ENCODE peak calls at places on chromosomes 5 and 9, in nine cellular contexts. T is CD8-positive, alpha-beta T cell; G is tibial artery; V is HCT116; D is GM23338; L is heart right ventricle; U is IMR-90; N is upper lobe of right lung; P is neural progenitor cell. S is an unnamed sample.
A peak's percentile ranks its signal among the peaks of the same experiment; 100 is the strongest.

GRCh38 chr9:33820231-33820745 is 3.3 kb downstream of the UBE2R2 start:
- DNase-seq in T (no peak), G (no peak), V (no peak), D (no peak), L (no peak), U (no peak), N (no peak), P (no peak), S (no peak)

GRCh38 chr5:66306105-66306843 is 162.2 kb downstream of the SREK1 start:
- DNase-seq in T (no peak), G (no peak), V (peak; percentile 63), D (peak; percentile 83), L (no peak), U (peak; percentile 63), N (no peak), P (peak; percentile 77), S (no peak)

GRCh38 chr5:56615750-56616149 is 199.6 kb upstream of the MAP3K1 start:
- DNase-seq in T (no peak), G (no peak), V (no peak), D (no peak), L (no peak), U (peak; percentile 21), N (no peak), P (no peak), S (no peak)

GRCh38 chr5:176652136-176652535 is 4.9 kb downstream of the TSPAN17 start:
- DNase-seq in T (no peak), G (no peak), V (no peak), D (peak; percentile 59), L (no peak), U (no peak), N (no peak), P (peak; percentile 50), S (no peak)

GRCh38 chr5:83922699-83923098 is 202.0 kb upstream of the HAPLN1 start:
- DNase-seq in T (no peak), G (no peak), V (no peak), D (no peak), L (no peak), U (no peak), N (no peak), P (no peak), S (no peak)

GRCh38 chr5:8908055-8908683 is 637.7 kb downstream of the SEMA5A start:
- DNase-seq in T (no peak), G (no peak), V (no peak), D (peak; percentile 74), L (no peak), U (peak; percentile 43), N (no peak), P (peak; percentile 64), S (peak; percentile 55)

GRCh38 chr5:134592141-134592746 is 40.4 kb downstream of the SAR1B start:
- DNase-seq in T (no peak), G (no peak), V (no peak), D (peak; percentile 95), L (no peak), U (peak; percentile 41), N (no peak), P (no peak), S (no peak)

GRCh38 chr5:105982526-105982925 is 1688.2 kb downstream of the EFNA5 start:
- DNase-seq in T (no peak), G (no peak), V (no peak), D (no peak), L (no peak), U (no peak), N (no peak), P (no peak), S (no peak)

GRCh38 chr9:96219615-96220257 is 82.2 kb downstream of the HSD17B3 start:
- DNase-seq in T (no peak), G (peak; percentile 81), V (no peak), D (peak; percentile 71), L (peak; percentile 58), U (no peak), N (peak; percentile 75), P (peak; percentile 28), S (no peak)

GRCh38 chr9:12539602-12540001 is 153.6 kb upstream of the TYRP1 start:
- DNase-seq in T (no peak), G (no peak), V (no peak), D (no peak), L (no peak), U (no peak), N (no peak), P (no peak), S (no peak)

GRCh38 chr5:122492675-122493074 is 180.6 kb downstream of the SNCAIP start:
- DNase-seq in T (no peak), G (no peak), V (peak; percentile 24), D (peak; percentile 76), L (no peak), U (no peak), N (no peak), P (peak; percentile 24), S (no peak)

DNA sequence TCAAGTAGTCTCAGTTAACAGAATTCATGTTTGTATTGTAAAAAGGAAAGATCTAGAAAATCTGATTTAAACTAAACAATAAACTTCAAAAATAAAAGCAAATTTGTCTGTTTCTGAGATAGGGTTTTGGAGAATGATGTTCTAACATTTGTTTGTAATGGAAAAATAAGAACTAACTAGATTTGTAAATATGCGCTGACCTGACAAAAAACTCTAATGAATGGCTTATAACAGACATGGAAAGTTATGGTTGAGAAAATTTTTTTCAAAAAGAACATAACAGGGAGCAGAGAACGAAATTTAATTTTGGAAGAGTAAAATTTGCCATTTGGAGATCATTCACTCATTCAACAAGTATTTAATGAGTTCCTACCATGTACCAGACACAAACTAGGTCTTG is 179.0 kb upstream of the TARS1 start:
- DNase-seq in T (no peak), G (no peak), V (no peak), D (no peak), L (no peak), U (no peak), N (no peak), P (no peak), S (no peak)
- H3K4me3 ChIP-seq in T (no peak overlapping the region), G (no peak overlapping the region), V (no peak overlapping the region), D (no peak overlapping the region), L (no peak overlapping the region), U (no peak overlapping the region), N (no peak overlapping the region), P (no peak overlapping the region), S (no peak overlapping the region)

GRCh38 chr9:121837113-121838010 is 185.9 kb downstream of the DAB2IP start:
- DNase-seq in T (no peak), G (no peak), V (no peak), D (no peak), L (no peak), U (peak; percentile 85), N (peak; percentile 53), P (no peak), S (peak; percentile 5)

GRCh38 chr9:121836382-121836885 is 185.0 kb downstream of the DAB2IP start:
- DNase-seq in T (no peak), G (no peak), V (no peak), D (no peak), L (no peak), U (no peak), N (no peak), P (no peak), S (peak; percentile 10)

GRCh38 chr9:121840838-121841760 is 189.7 kb downstream of the DAB2IP start:
- DNase-seq in T (no peak), G (no peak), V (no peak), D (no peak), L (no peak), U (no peak), N (peak; percentile 34), P (no peak), S (peak; percentile 15)

GRCh38 chr9:121839726-121840500 is 188.5 kb downstream of the DAB2IP start:
- DNase-seq in T (no peak), G (no peak), V (no peak), D (no peak), L (no peak), U (no peak), N (peak; percentile 38), P (no peak), S (peak; percentile 27)

DNA sequence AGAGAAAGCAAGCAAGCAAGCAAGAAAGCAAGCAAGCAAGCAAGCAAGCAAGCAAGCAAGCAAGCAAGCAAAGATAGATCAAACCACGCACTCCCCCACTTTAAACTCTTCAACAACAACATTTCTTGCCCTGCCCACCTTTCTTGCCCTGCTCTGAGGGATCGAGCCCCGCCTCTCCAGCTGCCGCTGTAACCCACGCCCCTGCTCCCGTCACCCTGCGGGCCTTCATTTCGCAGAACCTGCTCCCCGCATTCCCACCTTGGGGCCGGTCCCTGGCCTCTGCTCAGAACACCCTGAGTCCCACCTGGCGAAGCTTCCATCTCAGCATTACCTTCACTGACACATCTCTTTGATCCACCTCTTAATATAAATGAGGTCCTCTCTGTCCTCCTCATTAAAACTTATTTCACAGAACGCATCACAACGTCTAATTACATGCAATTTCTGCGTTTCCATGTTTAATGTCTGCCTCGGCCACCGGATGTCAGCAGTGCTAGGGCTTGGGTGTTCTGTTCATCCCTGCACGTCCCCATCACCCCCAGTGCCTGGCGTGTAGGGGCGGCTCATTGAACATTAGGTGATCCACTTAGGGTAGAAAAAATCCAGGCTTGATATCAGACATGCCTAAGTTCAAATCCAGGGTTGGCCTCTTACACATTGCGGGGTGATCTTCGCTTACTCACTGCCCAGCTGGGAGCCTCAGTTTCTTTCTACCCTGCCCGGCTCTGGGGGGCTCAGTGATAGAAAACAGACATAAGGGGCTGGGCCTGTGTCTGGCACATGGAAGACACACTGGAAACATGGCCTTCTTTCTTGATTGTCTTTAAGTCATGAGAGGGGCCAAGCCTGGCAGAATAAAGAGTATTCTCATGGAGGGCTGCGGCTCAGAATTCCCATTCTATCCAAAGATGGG is 187.6 kb downstream of the DAB2IP start:
- DNase-seq in T (no peak), G (no peak), V (no peak), D (peak; percentile 51), L (no peak), U (no peak), N (peak; percentile 34), P (no peak), S (peak; percentile 30)
- TF ChIP-seq CTCF in T (no peak), G (no peak), V (no peak), D (peak; percentile 49), L (no peak), U (no peak), N (no peak), P (peak; percentile 34), S (no peak)

DNA sequence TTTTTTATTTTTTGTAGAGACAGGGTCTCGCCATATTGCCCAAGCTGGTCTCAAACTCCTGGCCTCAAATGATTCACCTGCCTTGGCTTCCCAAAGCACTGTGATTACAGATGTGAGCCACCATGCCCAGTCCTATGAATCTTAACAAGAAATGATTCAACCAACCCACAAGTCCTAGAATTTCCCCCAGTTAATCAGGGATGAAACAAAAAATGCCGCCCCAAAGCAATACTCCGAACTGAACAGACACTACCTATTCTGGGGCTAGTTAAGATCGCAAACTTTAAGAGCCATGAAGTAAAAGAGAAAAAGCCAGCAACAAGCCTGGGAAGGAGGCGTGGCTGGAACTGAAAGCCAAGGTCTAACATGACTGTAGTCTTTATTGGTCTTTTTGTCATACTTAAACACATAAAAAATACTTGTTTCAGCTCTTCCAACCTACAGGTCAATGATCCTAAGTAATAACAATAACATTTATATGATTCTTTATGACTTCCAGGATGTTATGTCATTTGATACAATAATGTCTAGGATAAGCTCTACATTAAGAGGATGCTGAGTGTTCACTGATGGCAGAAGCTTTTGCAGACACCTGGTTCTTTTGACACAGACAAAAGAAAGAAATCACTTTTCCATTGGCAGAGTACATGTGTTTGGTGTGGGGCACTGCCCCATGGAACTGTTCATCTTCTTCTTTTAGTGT is 361.1 kb upstream of the TLE4 start:
- DNase-seq in T (no peak), G (no peak), V (no peak), D (no peak), L (no peak), U (peak; percentile 41), N (no peak), P (no peak), S (no peak)
- H3K27me3 ChIP-seq in T (no peaks in the 10 kb centered on the region), G (no peaks in the 10 kb centered on the region), V (no peaks in the 10 kb centered on the region), D (no peaks in the 10 kb centered on the region), L (no peaks in the 10 kb centered on the region), U (no peaks in the 10 kb centered on the region), N (no peaks in the 10 kb centered on the region), P (no peaks in the 10 kb centered on the region), S (no peaks in the 10 kb centered on the region)

GRCh38 chr9:38437193-38437823 is 13.1 kb upstream of the IGFBPL1 start:
- DNase-seq in T (no peak), G (no peak), V (no peak), D (no peak), L (no peak), U (peak; percentile 55), N (no peak), P (no peak), S (no peak)
- H3K4me3 ChIP-seq in T (no peak overlapping the region), G (no peak overlapping the region), V (no peak overlapping the region), D (no peak overlapping the region), L (no peak overlapping the region), U (no peak overlapping the region), N (no peak overlapping the region), P (no peak overlapping the region), S (no peak overlapping the region)